ENCODE peak calls at places on chromosomes 7 and 10, in four cellular contexts. O is DMS 273 treated with DMSO at 0.1 percent for 48 hours, H is Daoy, P is astrocyte of the spinal cord. N is an unnamed sample.

GRCh38 chr7:3712841-3713240 is 411.8 kb downstream of the SDK1 start:
- DNase-seq in O (no peak), H (no peak), P (no peak), N (no peak)

GRCh38 chr7:81775560-81775959 is 5.7 kb upstream of the HGF start:
- DNase-seq in O (no peak), H (no peak), P (no peak), N (no peak)

GRCh38 chr7:148480479-148481146 is 110.0 kb upstream of the C7orf33 start:
- DNase-seq in O (no peak), H (no peak), P (no peak), N (no peak)

GRCh38 chr7:112908106-112908505 is 117.9 kb upstream of the TMEM168 start:
- DNase-seq in O (peak), H (no peak), P (no peak), N (no peak)

GRCh38 chr10:11794566-11794965 is 28.6 kb upstream of the PROSER2 start:
- DNase-seq in O (no peak), H (no peak), P (no peak), N (no peak)

GRCh38 chr7:128115326-128115820 is 84.1 kb upstream of the LRRC4 start:
- DNase-seq in O (no peak), H (peak), P (no peak), N (no peak)

GRCh38 chr7:151187409-151188251 is 580 bp upstream of the ASB10 start:
- DNase-seq in O (no peak), H (no peak), P (no peak), N (no peak)

GRCh38 chr7:132480534-132480933 is 95.7 kb downstream of the PLXNA4 start:
- DNase-seq in O (no peak), H (no peak), P (no peak), N (no peak)

GRCh38 chr10:74672430-74672829 is 154.0 kb upstream of the KAT6B start:
- DNase-seq in O (no peak), H (no peak), P (no peak), N (no peak)

GRCh38 chr10:102433619-102434046 is 1.3 kb upstream of the CUEDC2 start:
- DNase-seq in O (no peak), H (no peak), P (no peak), N (no peak)

GRCh38 chr10:71213761-71214440 is 1.5 kb downstream of the UNC5B start:
- DNase-seq in O (no peak), H (peak), P (peak), N (no peak)

GRCh38 chr10:72329290-72330058 is 25.2 kb downstream of the DNAJB12 start:
- DNase-seq in O (no peak), H (no peak), P (no peak), N (no peak)

GRCh38 chr10:64573625-64574325 is 1052.6 kb downstream of the REEP3 start:
- DNase-seq in O (no peak), H (no peak), P (no peak), N (no peak)